ENCODE peak calls at places on chromosomes 13 and 19, in six cellular contexts. O is HFF-Myc, I is cardiac muscle cell, B is fibroblast of pulmonary artery, H is AG10803, U is AG09309. F is an unnamed sample.

GRCh38 chr13:79295906-79296564 is 110.0 kb downstream of the RBM26 start:
- DNase-seq in U (no peak), I (no peak), B (no peak), O (no peak), H (no peak), F (no peak)

GRCh38 chr13:66994498-66995365 is 235.4 kb downstream of the PCDH9 start:
- DNase-seq in O (no peak), H (no peak), I (no peak), U (no peak), B (no peak), F (no peak)

GRCh38 chr13:111216166-111216960 is 101.3 kb downstream of the ARHGEF7 start:
- DNase-seq in U (no peak), B (peak), O (no peak), I (peak), H (no peak), F (peak)

GRCh38 chr19:40089462-40089861 is 1.3 kb downstream of the ZNF780A start:
- DNase-seq in B (peak), I (peak), U (no peak), H (peak), O (no peak), F (no peak)

GRCh38 chr13:42652642-42653415 is 78.9 kb downstream of the TNFSF11 start:
- DNase-seq in U (no peak), I (no peak), H (no peak), O (no peak), B (no peak), F (no peak)

GRCh38 chr19:34960103-34960805 is 3.8 kb downstream of the ZNF792 start:
- DNase-seq in H (peak), U (peak), I (no peak), B (peak), O (no peak), F (no peak)

GRCh38 chr19:17125052-17125727 is 49.6 kb downstream of the MYO9B start:
- DNase-seq in I (no peak), H (peak), U (peak), O (no peak), B (peak), F (peak)

GRCh38 chr19:12723643-12724426 is at the start of gene TNPO2:
- DNase-seq in H (peak), U (no peak), B (peak), O (peak), I (peak), F (peak)

GRCh38 chr19:52789440-52789839 is 2.8 kb upstream of the ZNF600 start:
- DNase-seq in U (no peak), B (no peak), I (no peak), O (no peak), H (no peak), F (no peak)

GRCh38 chr13:26721251-26721939 is 39.2 kb downstream of the GPR12 start:
- DNase-seq in I (no peak), U (no peak), O (no peak), B (no peak), H (no peak), F (peak)

GRCh38 chr13:73849292-73849691 is 284.9 kb downstream of the KLF12 start:
- DNase-seq in B (peak), I (no peak), O (peak), H (peak), U (no peak), F (no peak)

GRCh38 chr13:98761126-98761978 is 8.9 kb upstream of the SLC15A1 start:
- DNase-seq in B (peak), H (peak), O (no peak), I (no peak), U (peak), F (no peak)

GRCh38 chr19:47417746-47418594 is 1.4 kb downstream of the MEIS3 start:
- DNase-seq in O (no peak), B (no peak), H (no peak), U (no peak), I (no peak), F (peak)

GRCh38 chr19:6825076-6825774 is 52.7 kb downstream of the VAV1 start:
- DNase-seq in B (no peak), H (no peak), U (no peak), I (no peak), O (no peak), F (no peak)

GRCh38 chr19:16342002-16342715 is 17.5 kb downstream of the KLF2 start:
- DNase-seq in B (no peak), U (no peak), I (no peak), H (peak), O (no peak), F (no peak)

GRCh38 chr19:31002852-31003251 is 346.4 kb downstream of the TSHZ3 start:
- DNase-seq in I (no peak), U (no peak), B (no peak), O (no peak), H (no peak), F (no peak)
- TF ChIP-seq CTCF in I (no peak), U (no peak), B (no peak), O (no peak), H (no peak), F (no peak)

DNA sequence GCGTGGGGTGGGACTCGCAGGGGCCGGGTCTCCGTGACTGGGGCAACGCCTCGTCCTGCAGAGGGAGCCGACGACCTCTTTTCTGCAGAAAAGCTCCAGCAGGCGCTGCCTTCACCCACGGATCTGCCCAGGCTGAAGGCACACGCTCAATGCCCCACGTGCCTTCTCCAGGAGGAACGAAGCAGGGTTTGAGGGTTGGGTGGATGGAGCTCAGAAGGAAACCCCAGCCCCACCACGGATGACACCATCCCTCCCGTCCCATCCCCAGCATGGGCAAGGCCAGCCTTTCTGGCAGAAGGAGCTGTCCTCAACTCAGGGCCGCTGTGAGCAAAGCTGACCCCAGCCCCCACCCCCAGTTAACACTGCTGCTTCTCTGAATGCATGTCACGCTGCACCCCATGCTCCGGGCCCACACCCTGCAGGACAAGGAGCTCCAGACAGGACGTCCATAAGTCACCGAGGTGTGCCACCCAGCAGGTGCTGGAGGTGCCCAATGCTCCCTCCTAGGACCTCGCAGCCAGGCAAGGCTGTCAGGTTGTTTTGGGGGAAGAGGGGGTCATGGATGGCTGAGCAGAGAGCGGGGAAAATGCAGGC is 7.4 kb downstream of the C19orf25 start:
- DNase-seq in H (no peak), O (no peak), U (no peak), I (no peak), B (no peak), F (peak)
- TF ChIP-seq CTCF in H (peak), O (peak), U (peak), I (no peak), B (no peak), F (no peak)

DNA sequence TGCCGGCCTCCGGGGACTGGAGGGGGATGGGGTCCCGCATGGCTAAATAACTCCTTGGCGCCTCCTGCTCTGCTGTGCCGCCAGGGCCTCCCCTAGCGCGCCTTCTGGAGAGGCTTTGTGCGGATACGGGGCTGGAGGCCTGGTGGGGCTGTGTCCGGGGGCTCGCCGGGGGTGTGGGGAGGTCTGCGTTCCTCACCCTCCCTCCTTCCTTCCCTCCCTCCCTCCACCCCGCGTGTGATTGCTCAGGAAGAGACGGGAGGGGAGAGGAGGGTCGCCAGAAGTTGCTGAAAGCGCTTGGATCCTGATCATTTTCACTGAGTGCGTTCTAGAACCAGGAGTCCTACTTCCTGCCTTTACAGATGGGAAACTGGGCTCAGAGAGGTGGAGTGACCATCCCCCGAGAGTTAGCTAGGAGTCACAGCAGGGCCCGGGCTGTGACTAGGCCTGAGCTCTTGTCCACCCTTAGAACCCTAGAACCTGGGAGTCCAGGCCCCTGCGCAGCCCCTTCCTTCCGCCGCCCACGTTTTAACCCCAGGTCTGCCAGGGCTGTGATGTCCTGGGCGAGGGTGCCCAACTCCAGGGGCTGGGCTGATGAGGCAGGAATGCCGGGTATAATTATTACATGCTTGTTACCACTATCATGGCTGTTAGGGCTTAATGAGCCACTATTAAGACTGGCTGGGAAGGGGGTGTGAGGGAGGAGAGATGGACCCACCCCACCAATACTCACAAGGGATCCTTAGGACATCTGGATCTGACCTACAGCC is 782 bp upstream of the JUND start:
- DNase-seq in H (no peak), I (no peak), B (no peak), U (no peak), O (no peak), F (no peak)
- TF ChIP-seq CTCF in H (no peak), I (peak), B (no peak), U (peak), O (no peak), F (no peak)

DNA sequence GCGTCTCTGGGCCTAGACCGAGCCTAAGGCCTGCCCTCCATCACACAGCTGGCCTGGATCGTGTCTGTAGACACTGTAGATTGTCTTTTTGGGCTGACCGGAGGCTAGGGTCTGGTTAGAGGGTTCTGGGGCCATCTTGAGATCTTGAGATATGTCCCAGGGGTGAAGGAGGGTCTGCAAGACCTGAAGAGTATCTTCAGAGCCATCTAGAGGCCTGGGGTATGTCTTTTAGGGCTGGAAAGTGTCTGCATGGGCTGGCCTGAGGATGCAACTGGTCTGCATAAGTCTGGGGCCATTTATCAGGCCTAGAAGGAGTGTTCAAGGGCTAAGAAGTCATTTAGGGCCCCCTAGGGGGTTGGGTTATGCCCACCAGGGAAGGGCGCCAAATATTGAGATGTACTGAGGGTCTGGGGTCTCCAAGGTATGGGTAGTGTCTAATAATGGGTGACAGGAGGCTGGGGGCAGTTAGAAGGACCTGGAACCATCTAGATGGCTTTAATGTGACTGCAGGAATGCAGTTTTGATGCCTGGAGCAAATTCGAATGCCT is 553 bp downstream of the SCAF1 start:
- DNase-seq in O (no peak), H (no peak), U (no peak), B (no peak), I (no peak), F (no peak)
- TF ChIP-seq CTCF in O (no peak), H (no peak), U (no peak), B (no peak), I (no peak), F (no peak)

GRCh38 chr19:41937976-41938375 is 9.7 kb upstream of the ERFL start:
- DNase-seq in U (no peak), O (no peak), H (no peak), I (no peak), B (no peak), F (no peak)
- TF ChIP-seq CTCF in U (peak), O (no peak), H (no peak), I (no peak), B (no peak), F (peak)

DNA sequence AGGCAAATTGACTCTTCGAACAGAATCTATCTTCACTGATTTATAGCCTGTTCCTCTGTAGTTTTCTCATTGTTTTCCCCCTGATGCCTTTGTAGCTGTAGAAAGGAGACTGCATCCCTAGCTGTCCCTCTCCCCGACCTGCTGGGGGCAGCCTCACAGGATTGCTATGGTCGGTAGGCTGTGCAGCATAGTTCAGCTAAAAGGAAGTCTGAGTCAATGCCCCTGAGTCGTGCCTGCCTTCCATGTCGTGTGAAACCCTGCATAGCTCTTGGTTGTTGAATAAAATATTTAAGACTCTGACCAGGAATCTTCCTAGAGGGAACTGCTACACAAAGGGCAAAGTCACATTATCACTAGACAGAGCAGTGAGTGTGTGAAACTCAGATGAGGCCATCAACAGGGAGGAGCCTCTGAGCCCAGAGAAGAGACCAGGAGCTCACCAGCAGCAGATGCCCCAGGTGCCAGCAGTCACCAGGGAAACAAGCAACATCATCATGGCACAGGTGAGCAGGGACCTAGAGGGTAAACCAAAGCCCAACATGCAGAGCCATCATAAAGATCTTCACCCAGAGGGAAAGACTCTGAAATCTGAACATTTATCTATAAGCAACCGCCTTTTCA is 108.4 kb upstream of the NBEA start:
- DNase-seq in U (no peak), O (no peak), I (no peak), B (peak), H (peak), F (no peak)
- TF ChIP-seq CTCF in U (no peak), O (peak), I (no peak), B (peak), H (peak), F (no peak)

DNA sequence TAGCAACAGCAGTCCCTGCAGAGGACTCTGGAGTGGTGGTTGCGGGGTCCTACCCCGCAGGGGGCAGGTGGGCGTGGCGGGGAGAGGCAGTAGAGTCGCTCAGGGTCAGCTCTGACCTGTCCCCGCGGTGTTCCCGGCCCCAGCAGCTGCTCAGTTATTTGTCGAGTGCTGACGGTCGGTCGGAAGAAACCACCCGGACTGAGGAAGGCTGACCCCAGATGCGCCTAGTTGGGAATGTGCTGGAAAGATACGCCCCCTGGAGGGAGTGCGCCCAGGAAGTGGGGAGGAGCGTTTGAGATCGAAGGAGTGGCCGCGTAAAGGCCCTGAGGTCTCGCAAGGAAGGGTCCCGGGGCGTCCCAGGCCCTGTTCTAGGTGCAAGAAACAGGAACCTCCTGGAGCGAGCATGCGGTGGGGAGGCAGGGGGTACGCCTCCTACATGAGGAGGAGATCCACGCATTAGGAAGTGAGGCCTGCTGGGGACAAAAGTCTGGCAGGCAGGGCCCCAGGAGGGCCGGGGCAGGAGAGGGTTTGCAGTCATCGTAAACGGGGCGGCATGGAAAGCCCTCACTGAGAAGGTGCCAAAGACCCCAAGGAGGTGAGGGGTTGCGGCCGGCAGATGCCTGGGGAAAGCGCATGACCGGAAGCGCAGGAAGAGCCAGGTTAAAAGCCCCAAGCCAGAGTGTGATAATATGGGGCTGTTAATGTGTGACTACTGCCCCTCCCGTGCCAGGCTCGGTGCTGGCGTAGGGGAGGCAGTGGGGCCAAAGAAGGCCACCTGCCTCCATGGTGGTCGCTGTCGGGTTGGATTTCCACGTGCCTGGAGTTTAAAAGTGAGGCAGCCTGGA is 9.1 kb downstream of the CCDC8 start:
- DNase-seq in O (no peak), I (peak), U (no peak), B (peak), H (peak), F (peak)
- TF ChIP-seq CTCF in O (peak), I (peak), U (peak), B (no peak), H (peak), F (no peak)